ENCODE peak calls at places on chromosomes 5 and 9, in ten cellular contexts. B is left ventricle myocardium inferior; S is CD4-positive, alpha-beta T cell; I is upper lobe of right lung; J is colonic mucosa; Q is iPS DF 6.9; C is WERI-Rb-1; Z is astrocyte; W is Caco-2; Y is HCT116. O is an unnamed sample.

GRCh38 chr9:122386316-122386872 is 15.6 kb downstream of the PTGS1 start:
- DNase-seq in S (no peak), I (no peak), Y (no peak), Q (no peak), J (no peak), B (no peak), Z (no peak), C (no peak), W (no peak), O (no peak)

GRCh38 chr5:139915274-139915673 is 119.7 kb downstream of the PSD2 start:
- DNase-seq in Y (no peak), C (peak; percentile 62), B (no peak), Q (no peak), J (no peak), W (no peak), I (no peak), Z (no peak), S (no peak), O (no peak)

GRCh38 chr5:69238760-69239251 is 4.1 kb downstream of the CDK7 start:
- DNase-seq in W (no peak), Q (no peak), I (no peak), B (no peak), C (no peak), J (no peak), Y (peak; percentile 71), S (no peak), Z (peak; percentile 91), O (no peak)

GRCh38 chr5:15933481-15934207 is 245.9 kb downstream of the MARCHF11 start:
- DNase-seq in B (no peak), Z (peak; percentile 78), I (no peak), J (no peak), S (no peak), Y (no peak), C (no peak), W (no peak), Q (no peak), O (no peak)

GRCh38 chr5:163822548-163822947 is 317.1 kb downstream of the MAT2B start:
- DNase-seq in S (no peak), C (no peak), Z (no peak), Q (peak; percentile 5), J (no peak), W (no peak), Y (no peak), I (no peak), B (no peak), O (no peak)

GRCh38 chr5:179167871-179168451 is 107.8 kb downstream of the ZNF354C start:
- DNase-seq in Y (no peak), J (no peak), I (peak; percentile 46), Q (no peak), W (peak; percentile 26), C (no peak), S (no peak), B (no peak), Z (no peak), O (no peak)

GRCh38 chr5:61800450-61800849 is 468.4 kb downstream of the ZSWIM6 start:
- DNase-seq in C (no peak), B (no peak), Z (no peak), Q (no peak), J (no peak), W (no peak), Y (no peak), I (no peak), S (no peak), O (no peak)

GRCh38 chr5:52457808-52458207 is 329.9 kb upstream of the ITGA1 start:
- DNase-seq in S (no peak), Y (no peak), W (no peak), Z (no peak), B (no peak), Q (no peak), C (no peak), I (no peak), J (no peak), O (no peak)

GRCh38 chr5:131379071-131379538 is 115.3 kb downstream of the CDC42SE2 start:
- DNase-seq in B (no peak), Y (no peak), I (no peak), Z (no peak), Q (no peak), C (no peak), J (no peak), W (no peak), S (no peak), O (no peak)

GRCh38 chr9:37582548-37583157 is 6.5 kb upstream of the FBXO10 start:
- DNase-seq in S (no peak), W (no peak), C (no peak), Y (peak; percentile 42), I (no peak), B (no peak), Q (no peak), J (no peak), Z (peak; percentile 50), O (no peak)

GRCh38 chr9:4174781-4175180 is 125.1 kb downstream of the GLIS3 start:
- DNase-seq in C (no peak), W (no peak), S (no peak), B (no peak), Z (no peak), I (no peak), Q (no peak), J (no peak), Y (no peak), O (no peak)

GRCh38 chr5:94645053-94645452 is 26.6 kb downstream of the SLF1 start:
- DNase-seq in S (no peak), I (no peak), J (no peak), C (no peak), Y (no peak), Z (no peak), Q (no peak), W (no peak), B (no peak), O (no peak)

GRCh38 chr5:94640176-94640575 is 21.7 kb downstream of the SLF1 start:
- DNase-seq in Z (no peak), B (no peak), C (no peak), S (no peak), Y (no peak), I (no peak), J (no peak), Q (no peak), W (no peak), O (no peak)
- H3K9me3 ChIP-seq in Z (no peaks in the 10 kb centered on the region), B (peaks cover 47% of the 10 kb centered on the region), C (no peaks in the 10 kb centered on the region), S (peaks cover 24% of the 10 kb centered on the region), Y (peaks cover 11% of the 10 kb centered on the region), I (peaks cover 11% of the 10 kb centered on the region), J (no peaks in the 10 kb centered on the region), Q (no peaks in the 10 kb centered on the region), W (peaks cover 10% of the 10 kb centered on the region), O (peaks cover 8% of the 10 kb centered on the region)

GRCh38 chr9:111529787-111530186 is 4.8 kb downstream of the ZNF483 start:
- DNase-seq in Q (peak; percentile 88), B (no peak), Z (no peak), S (no peak), C (no peak), W (no peak), Y (no peak), J (no peak), I (no peak), O (no peak)

GRCh38 chr9:111525056-111525977 is at the start of gene ZNF483:
- DNase-seq in C (peak; percentile 95), Z (peak; percentile 56), Y (peak; percentile 64), S (peak; percentile 75), J (peak; percentile 72), B (peak; percentile 74), W (no peak), I (peak; percentile 90), Q (peak; percentile 90), O (peak; percentile 64)

GRCh38 chr9:111531716-111532115 is 6.7 kb downstream of the ZNF483 start:
- DNase-seq in S (no peak), J (no peak), W (no peak), B (no peak), I (no peak), Q (no peak), Y (no peak), C (no peak), Z (no peak), O (no peak)

GRCh38 chr9:111524731-111525055 is 286 bp upstream of the ZNF483 start:
- DNase-seq in W (no peak), S (no peak), C (no peak), I (no peak), J (no peak), B (no peak), Q (no peak), Z (no peak), Y (no peak), O (no peak)

GRCh38 chr9:111527347-111527746 is 2.4 kb downstream of the ZNF483 start:
- DNase-seq in I (no peak), J (no peak), Q (no peak), C (no peak), S (no peak), Z (peak; percentile 4), Y (no peak), W (no peak), B (no peak), O (no peak)
- H3K9me3 ChIP-seq in I (no peaks in the 10 kb centered on the region), J (no peaks in the 10 kb centered on the region), Q (no peaks in the 10 kb centered on the region), C (no peaks in the 10 kb centered on the region), S (no peaks in the 10 kb centered on the region), Z (no peaks in the 10 kb centered on the region), Y (no peaks in the 10 kb centered on the region), W (peaks cover 4% of the 10 kb centered on the region), B (peaks cover 2% of the 10 kb centered on the region), O (no peaks in the 10 kb centered on the region)

GRCh38 chr5:4083591-4084337 is 488.1 kb downstream of the IRX1 start:
- DNase-seq in Z (peak; percentile 53), B (no peak), S (no peak), Q (no peak), J (no peak), I (no peak), W (no peak), C (no peak), Y (no peak), O (no peak)
- H3K9me3 ChIP-seq in Z (peaks cover 6% of the 10 kb centered on the region), B (no peaks in the 10 kb centered on the region), S (no peaks in the 10 kb centered on the region), Q (no peaks in the 10 kb centered on the region), J (no peaks in the 10 kb centered on the region), I (no peaks in the 10 kb centered on the region), W (no peaks in the 10 kb centered on the region), C (peaks cover 3% of the 10 kb centered on the region), Y (peaks cover 58% of the 10 kb centered on the region), O (no peaks in the 10 kb centered on the region)

DNA sequence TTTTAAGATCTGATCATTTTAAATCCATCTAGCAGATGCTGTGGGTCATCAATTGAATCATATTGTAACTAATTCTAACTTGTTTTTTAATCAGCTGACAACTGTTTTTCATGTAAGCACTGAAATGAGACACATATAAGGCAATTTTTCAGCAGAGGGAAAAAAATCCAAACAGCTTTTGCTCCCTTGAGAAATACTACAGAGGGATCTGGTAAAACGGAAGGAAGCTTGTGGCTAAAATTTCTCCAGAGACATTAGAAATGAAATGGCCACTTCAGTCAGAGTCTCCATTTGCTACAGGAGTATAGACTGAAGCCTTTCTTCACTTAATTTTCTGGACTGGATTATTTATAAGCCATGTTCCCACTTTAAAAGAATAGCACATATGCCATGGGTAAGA is 385.9 kb downstream of the MAN2A1 start:
- DNase-seq in Y (no peak), S (no peak), B (no peak), Z (no peak), C (no peak), W (no peak), J (no peak), I (no peak), Q (no peak), O (no peak)
- H3K9me3 ChIP-seq in Y (no peaks in the 10 kb centered on the region), S (peaks cover 8% of the 10 kb centered on the region), B (peaks cover 42% of the 10 kb centered on the region), Z (peaks cover 7% of the 10 kb centered on the region), C (no peaks in the 10 kb centered on the region), W (peaks cover 6% of the 10 kb centered on the region), J (no peaks in the 10 kb centered on the region), I (no peaks in the 10 kb centered on the region), Q (no peaks in the 10 kb centered on the region), O (peaks cover 2% of the 10 kb centered on the region)

DNA sequence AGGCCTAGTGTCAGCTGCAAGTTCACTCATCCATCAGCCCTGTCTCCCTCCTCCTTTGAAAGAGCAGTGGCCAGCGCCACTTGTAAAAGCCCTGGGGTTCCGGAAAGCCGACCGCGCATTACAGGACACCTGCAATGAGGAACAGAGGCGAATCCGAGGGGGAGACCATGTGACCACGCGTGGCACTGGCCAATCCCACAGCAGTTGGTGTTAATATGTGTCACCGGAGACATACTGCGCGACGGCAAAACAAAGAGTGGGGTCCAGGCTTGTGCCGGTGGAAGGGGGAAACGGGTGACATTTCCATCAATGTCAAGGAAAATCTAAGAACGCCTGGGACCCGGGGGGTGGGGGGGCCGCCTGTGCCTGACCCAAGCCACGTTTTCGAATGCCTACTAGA is 480.8 kb downstream of the SPATA31A7 start:
- DNase-seq in S (no peak), C (no peak), Z (no peak), Q (no peak), I (peak; percentile 33), J (no peak), W (no peak), B (no peak), Y (no peak), O (no peak)
- H3K9me3 ChIP-seq in S (peaks cover 5% of the 10 kb centered on the region), C (no peaks in the 10 kb centered on the region), Z (no peaks in the 10 kb centered on the region), Q (peaks cover 11% of the 10 kb centered on the region), I (no peaks in the 10 kb centered on the region), J (no peaks in the 10 kb centered on the region), W (no peaks in the 10 kb centered on the region), B (no peaks in the 10 kb centered on the region), Y (no peaks in the 10 kb centered on the region), O (no peaks in the 10 kb centered on the region)